ENCODE peak calls at places on chromosomes 12 and 14, in seven cellular contexts. S is stomach, X is lung, O is IMR-90, Z is colonic mucosa, W is HFF-Myc, I is astrocyte of the spinal cord. H is an unnamed sample.
A peak's percentile ranks its signal among the peaks of the same experiment; 100 is the strongest.

GRCh38 chr14:81613341-81614045 is 79.8 kb upstream of the SEL1L start:
- DNase-seq in S (no peak), W (no peak), Z (no peak), X (no peak), I (no peak), O (no peak), H (no peak)

GRCh38 chr12:110379642-110380041 is 23.9 kb downstream of the ANAPC7 start:
- DNase-seq in W (no peak), S (no peak), I (no peak), X (no peak), Z (no peak), O (no peak), H (no peak)

GRCh38 chr12:678747-679712 is 15.8 kb upstream of the NINJ2 start:
- DNase-seq in O (no peak), X (no peak), W (no peak), S (no peak), Z (no peak), I (no peak), H (no peak)

GRCh38 chr12:153080-153746 is 60.7 kb downstream of the SLC6A12 start:
- DNase-seq in I (peak; percentile 23), Z (peak; percentile 77), X (peak; percentile 49), S (peak; percentile 62), O (peak; percentile 54), W (peak; percentile 14), H (peak; percentile 25)

GRCh38 chr12:75606921-75607320 is 95.5 kb upstream of the KRR1 start:
- DNase-seq in O (no peak), X (no peak), I (no peak), Z (no peak), S (no peak), W (no peak), H (no peak)

GRCh38 chr12:18139989-18140596 is 50.1 kb upstream of the RERGL start:
- DNase-seq in X (no peak), Z (no peak), S (no peak), W (no peak), O (peak; percentile 27), I (peak; percentile 67), H (peak; percentile 38)

GRCh38 chr14:84961637-84962036 is 568.3 kb upstream of the FLRT2 start:
- DNase-seq in S (no peak), O (no peak), Z (no peak), I (no peak), X (no peak), W (no peak), H (peak; percentile 0)

GRCh38 chr12:132257955-132258490 is 71.4 kb downstream of the GALNT9 start:
- DNase-seq in W (no peak), Z (no peak), I (no peak), S (no peak), X (no peak), O (no peak), H (no peak)

GRCh38 chr14:102693006-102693755 is 84.1 kb upstream of the TRAF3 start:
- DNase-seq in S (no peak), X (no peak), I (no peak), W (no peak), O (no peak), Z (no peak), H (no peak)

GRCh38 chr12:130644124-130644523 is 72.0 kb downstream of the RIMBP2 start:
- DNase-seq in W (no peak), Z (no peak), S (no peak), X (no peak), I (no peak), O (no peak), H (no peak)

GRCh38 chr12:131114331-131114730 is 160.6 kb downstream of the ADGRD1 start:
- DNase-seq in I (no peak), O (no peak), Z (no peak), W (no peak), X (no peak), S (no peak), H (no peak)

GRCh38 chr12:127594351-127594970 is 672.5 kb upstream of the TMEM132C start:
- DNase-seq in O (no peak), I (no peak), W (no peak), S (no peak), Z (no peak), X (no peak), H (no peak)

GRCh38 chr14:75709207-75709812 is 48.3 kb downstream of the TTLL5 start:
- DNase-seq in Z (peak; percentile 76), O (peak; percentile 88), S (peak; percentile 84), I (peak; percentile 89), X (peak; percentile 67), W (peak; percentile 70), H (peak; percentile 84)

GRCh38 chr12:124664395-124665111 is 97.1 kb upstream of the NCOR2 start:
- DNase-seq in S (no peak), W (no peak), I (no peak), O (no peak), X (no peak), Z (no peak), H (no peak)

GRCh38 chr12:52004042-52004648 is 2.6 kb upstream of the TAMALIN start:
- DNase-seq in W (no peak), X (no peak), S (peak; percentile 68), I (peak; percentile 44), Z (peak; percentile 74), O (peak; percentile 55), H (peak; percentile 56)

GRCh38 chr12:103851127-103851526 is 10.1 kb upstream of the NT5DC3 start:
- DNase-seq in X (no peak), O (peak; percentile 49), Z (no peak), I (peak; percentile 86), W (no peak), S (no peak), H (no peak)

GRCh38 chr14:104932676-104933631 is 8.3 kb downstream of the PLD4 start:
- DNase-seq in O (peak; percentile 70), I (peak; percentile 66), X (peak; percentile 86), Z (peak; percentile 75), S (peak; percentile 88), W (peak; percentile 37), H (peak; percentile 82)

GRCh38 chr12:49059385-49060232 is 985 bp downstream of the KMT2D start:
- DNase-seq in S (no peak), O (no peak), X (no peak), Z (peak; percentile 43), I (no peak), W (no peak), H (peak; percentile 15)

DNA sequence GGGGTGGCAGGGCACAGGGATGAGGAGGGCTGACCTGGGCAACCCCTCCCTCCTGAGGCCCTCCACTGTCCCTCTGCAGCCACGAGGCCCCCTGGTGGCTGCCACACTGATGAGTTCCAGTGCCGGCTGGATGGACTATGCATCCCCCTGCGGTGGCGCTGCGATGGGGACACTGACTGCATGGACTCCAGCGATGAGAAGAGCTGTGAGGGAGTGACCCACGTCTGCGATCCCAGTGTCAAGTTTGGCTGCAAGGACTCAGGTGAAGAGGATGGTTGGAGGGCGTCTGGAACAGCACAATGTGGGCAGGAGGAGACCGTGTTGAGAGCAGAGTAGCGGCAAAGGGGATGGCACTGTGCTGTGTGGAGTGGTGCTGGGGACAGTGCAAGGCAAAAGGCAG is 25.7 kb upstream of the LRP1-AS start:
- DNase-seq in I (no peak), X (no peak), O (no peak), W (no peak), Z (no peak), S (no peak), H (no peak)
- TF ChIP-seq CTCF in I (peak; percentile 67), X (no peak), O (peak; percentile 50), W (peak; percentile 73), Z (peak; percentile 37), S (peak; percentile 25), H (peak; percentile 55)

DNA sequence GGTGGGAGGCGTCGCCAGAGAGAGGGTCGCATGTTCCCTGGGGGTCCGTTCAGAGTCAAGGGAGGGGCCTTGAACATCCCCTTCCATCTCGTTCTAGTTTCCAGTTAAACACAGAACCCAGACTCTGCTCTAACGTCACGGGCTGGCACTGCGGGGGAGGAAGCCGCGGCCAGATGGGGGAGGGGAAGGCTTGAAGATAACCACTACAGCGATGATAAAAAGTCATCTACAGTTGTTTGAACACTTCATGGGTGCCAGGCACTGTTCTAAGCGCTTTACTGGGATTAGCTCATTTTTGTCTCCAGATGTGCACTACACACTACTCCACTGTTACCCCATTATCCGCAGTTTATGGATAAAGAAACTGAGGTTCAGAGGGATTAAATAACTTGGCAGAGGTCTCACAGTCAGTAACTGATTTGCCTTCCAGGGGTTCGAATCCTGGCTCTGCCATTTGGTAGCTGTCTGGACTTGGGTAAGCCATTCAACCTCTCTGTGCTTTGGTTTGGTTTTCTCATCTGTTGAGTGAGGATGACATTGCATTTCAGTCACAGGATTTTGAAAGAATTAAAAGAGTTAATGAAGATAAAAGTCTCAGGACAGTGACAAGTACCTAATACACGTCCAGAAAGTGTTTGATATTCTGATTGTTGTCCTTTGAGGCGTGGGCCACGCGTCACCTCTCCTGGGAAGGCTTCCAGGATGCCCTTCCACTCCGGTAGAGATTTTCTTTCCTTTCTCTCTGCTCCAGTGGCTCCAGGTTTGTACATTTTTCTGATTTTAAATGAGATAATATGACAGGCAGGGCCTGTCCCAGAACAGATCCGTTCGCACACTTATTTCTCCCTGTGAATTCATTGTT is 798 bp upstream of the RASAL1 start:
- DNase-seq in Z (peak; percentile 67), W (no peak), O (no peak), S (peak; percentile 50), X (no peak), I (no peak), H (no peak)
- H3K4me3 ChIP-seq in Z (peak overlapping the region; percentile 53), W (no peak overlapping the region), O (no peak overlapping the region), S (peak overlapping the region; percentile 40), X (no peak overlapping the region), I (no peak overlapping the region), H (no peak overlapping the region)

GRCh38 chr12:93146970-93147369 is 217.9 kb upstream of the EEA1 start:
- DNase-seq in W (no peak), O (no peak), I (no peak), S (no peak), Z (no peak), X (no peak), H (no peak)
- TF ChIP-seq CTCF in W (no peak), O (no peak), I (no peak), S (no peak), Z (no peak), X (no peak), H (no peak)

GRCh38 chr12:122079038-122079531 is 529 bp downstream of the MLXIP start:
- DNase-seq in S (peak; percentile 44), Z (peak; percentile 44), X (no peak), I (no peak), W (no peak), O (no peak), H (no peak)

GRCh38 chr12:122079532-122080081 is 1.1 kb downstream of the MLXIP start:
- DNase-seq in I (peak; percentile 12), Z (peak; percentile 42), W (no peak), X (no peak), S (no peak), O (no peak), H (no peak)

GRCh38 chr12:122073815-122074214 is 4.7 kb upstream of the MLXIP start:
- DNase-seq in I (no peak), S (no peak), Z (no peak), X (no peak), W (no peak), O (no peak), H (no peak)

GRCh38 chr12:122078141-122079037 is at the start of gene MLXIP:
- DNase-seq in I (peak; percentile 94), Z (peak; percentile 94), O (peak; percentile 89), S (peak; percentile 96), X (peak; percentile 95), W (peak; percentile 68), H (peak; percentile 90)

GRCh38 chr12:122076743-122077495 is 1.6 kb upstream of the MLXIP start:
- DNase-seq in X (no peak), S (no peak), I (no peak), W (no peak), Z (peak; percentile 80), O (no peak), H (no peak)
- H3K4me3 ChIP-seq in X (no peak overlapping the region), S (no peak overlapping the region), I (no peak overlapping the region), W (no peak overlapping the region), Z (no peak overlapping the region), O (no peak overlapping the region), H (no peak overlapping the region)